ENCODE peak calls at places on chromosomes 11 and 22, in four cellular contexts. P is endothelial cell of umbilical vein, X is K562, K is IMR-90. M is an unnamed sample.

GRCh38 chr11:128725630-128726461 is 32.0 kb downstream of the FLI1 start:
- DNase-seq in P (no peak), X (no peak), K (peak; percentile 59), M (no peak)

GRCh38 chr11:28072321-28072720 is 35.6 kb downstream of the KIF18A start:
- DNase-seq in P (peak; percentile 58), X (no peak), K (peak; percentile 53), M (no peak)

GRCh38 chr11:71563401-71563800 is 2.0 kb upstream of the KRTAP5-10 start:
- DNase-seq in P (peak; percentile 48), X (peak; percentile 65), K (peak; percentile 62), M (peak; percentile 40)

GRCh38 chr11:88103337-88104206 is 71.7 kb downstream of the RAB38 start:
- DNase-seq in P (peak; percentile 49), X (peak; percentile 73), K (peak; percentile 58), M (peak; percentile 3)

GRCh38 chr11:104531075-104531474 is 367.1 kb upstream of the PDGFD start:
- DNase-seq in P (peak; percentile 15), X (peak; percentile 1), K (no peak), M (no peak)

GRCh38 chr11:14414470-14415461 is 55.8 kb upstream of the RRAS2 start:
- DNase-seq in P (no peak), X (peak; percentile 71), K (peak; percentile 55), M (no peak)

GRCh38 chr11:69578167-69578566 is 62.8 kb upstream of the CCND1 start:
- DNase-seq in P (no peak), X (no peak), K (no peak), M (no peak)

GRCh38 chr11:95088946-95089619 is 563 bp upstream of the ENDOD1 start:
- DNase-seq in P (no peak), X (no peak), K (no peak), M (no peak)

GRCh38 chr22:50530280-50530856 is 556 bp upstream of the TYMP start:
- DNase-seq in P (no peak), X (no peak), K (peak; percentile 44), M (no peak)

GRCh38 chr22:40593460-40594273 is 42.9 kb downstream of the MRTFA start:
- DNase-seq in P (no peak), X (peak; percentile 27), K (no peak), M (no peak)

GRCh38 chr11:17387811-17388210 is 648 bp downstream of the KCNJ11 start:
- DNase-seq in P (no peak), X (no peak), K (no peak), M (no peak)

GRCh38 chr22:39904864-39905263 is 4.0 kb downstream of the GRAP2 start:
- DNase-seq in P (no peak), X (no peak), K (no peak), M (no peak)

GRCh38 chr11:118074785-118075184 is 2.1 kb upstream of the TMPRSS4 start:
- DNase-seq in P (no peak), X (no peak), K (no peak), M (no peak)

GRCh38 chr11:409008-409599 is 5.7 kb downstream of the SIGIRR start:
- DNase-seq in P (no peak), X (no peak), K (no peak), M (no peak)

GRCh38 chr22:33450756-33451155 is 392.6 kb upstream of the SYN3 start:
- DNase-seq in P (no peak), X (no peak), K (no peak), M (no peak)

DNA sequence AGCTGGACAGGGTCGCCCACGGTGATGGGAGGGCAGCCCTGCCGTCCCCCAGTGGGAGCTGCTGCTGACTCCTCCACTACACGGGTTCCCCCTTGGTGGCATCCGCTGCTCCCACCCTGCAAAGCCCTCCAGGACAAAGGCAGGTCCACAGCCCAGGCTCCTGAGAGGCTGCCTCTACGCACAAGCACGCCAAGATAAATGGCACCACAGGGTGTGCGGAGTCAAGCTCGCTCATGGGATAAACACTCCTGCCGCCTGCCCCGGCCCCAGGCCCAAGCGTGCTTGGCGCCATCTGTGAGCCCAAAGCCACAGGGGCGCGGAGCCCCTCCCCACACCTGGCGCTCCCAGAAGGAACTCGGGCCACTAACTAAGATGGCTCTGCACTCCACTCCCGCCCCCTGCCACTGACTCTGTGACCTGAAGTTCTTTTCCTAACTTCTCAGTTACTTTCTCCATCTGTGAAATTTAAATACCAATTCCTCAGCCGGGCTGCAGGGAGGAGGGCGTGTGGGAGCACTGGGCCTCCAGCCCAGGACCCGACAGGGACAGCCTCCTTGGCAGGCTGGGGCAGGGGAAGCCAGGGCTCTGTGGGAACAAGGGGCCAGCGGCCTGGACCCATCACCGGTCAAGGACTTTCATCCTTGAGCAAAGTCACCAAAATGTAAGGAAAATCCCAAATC is 14.9 kb downstream of the EHD1 start:
- DNase-seq in P (no peak), X (no peak), K (no peak), M (no peak)
- TF ChIP-seq POLR2A in P (no peak), X (no peak), K (no peak), M (no peak)

GRCh38 chr11:76630600-76630999 is 39.9 kb downstream of the LRRC32 start:
- DNase-seq in P (no peak), X (no peak), K (no peak), M (no peak)

GRCh38 chr11:76628408-76628947 is 42.1 kb downstream of the LRRC32 start:
- DNase-seq in P (no peak), X (no peak), K (no peak), M (no peak)

GRCh38 chr11:76629133-76629852 is 41.3 kb downstream of the LRRC32 start:
- DNase-seq in P (peak; percentile 94), X (no peak), K (peak; percentile 75), M (no peak)

GRCh38 chr11:76631566-76632308 is 38.8 kb downstream of the LRRC32 start:
- DNase-seq in P (peak; percentile 74), X (no peak), K (no peak), M (no peak)

GRCh38 chr11:76629853-76630599 is 40.5 kb downstream of the LRRC32 start:
- DNase-seq in P (peak; percentile 96), X (peak; percentile 45), K (peak; percentile 18), M (no peak)
- TF ChIP-seq POLR2A in P (peak; percentile 73), X (no peak), K (no peak), M (no peak)

GRCh38 chr22:26674211-26675190 is 17.1 kb downstream of the MIAT start:
- DNase-seq in P (no peak), X (peak; percentile 36), K (no peak), M (no peak)

GRCh38 chr22:26673485-26673884 is 16.1 kb downstream of the MIAT start:
- DNase-seq in P (no peak), X (peak; percentile 30), K (no peak), M (no peak)

GRCh38 chr22:26672060-26672471 is 14.7 kb downstream of the MIAT start:
- DNase-seq in P (no peak), X (peak; percentile 16), K (no peak), M (no peak)

GRCh38 chr22:26671317-26672059 is 14.1 kb downstream of the MIAT start:
- DNase-seq in P (no peak), X (no peak), K (no peak), M (no peak)

GRCh38 chr22:26672590-26673468 is 15.4 kb downstream of the MIAT start:
- DNase-seq in P (peak; percentile 76), X (peak; percentile 93), K (peak; percentile 94), M (peak; percentile 56)
- TF ChIP-seq POLR2A in P (peak; percentile 82), X (peak; percentile 77), K (peak; percentile 87), M (peak; percentile 37)

DNA sequence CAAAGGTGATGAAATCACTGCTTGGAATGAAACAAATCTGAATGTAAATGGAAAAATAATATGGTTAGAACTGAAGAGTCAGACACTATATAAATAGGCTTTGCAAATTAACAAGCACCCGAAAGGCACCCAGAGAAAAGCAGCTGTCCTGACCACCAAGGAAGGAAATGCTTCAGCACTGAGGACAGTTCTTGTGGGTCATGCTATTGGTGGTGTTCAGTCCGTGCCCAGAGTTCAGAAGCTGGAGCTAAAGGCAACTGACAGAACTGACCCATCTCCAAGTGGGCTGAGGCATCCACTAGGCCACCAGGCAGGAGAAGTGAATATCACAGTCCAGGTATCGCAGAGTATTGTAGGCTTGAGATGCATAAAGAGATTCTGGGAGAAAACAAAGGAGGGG is 208.9 kb downstream of the OPCML start:
- DNase-seq in P (no peak), X (no peak), K (no peak), M (no peak)
- TF ChIP-seq POLR2A in P (no peak), X (no peak), K (no peak), M (no peak)

GRCh38 chr11:124079631-124080318 is 35.5 kb upstream of the VWA5A start:
- DNase-seq in P (no peak), X (peak; percentile 90), K (no peak), M (no peak)
- TF ChIP-seq POLR2A in P (no peak), X (no peak), K (no peak), M (no peak)

DNA sequence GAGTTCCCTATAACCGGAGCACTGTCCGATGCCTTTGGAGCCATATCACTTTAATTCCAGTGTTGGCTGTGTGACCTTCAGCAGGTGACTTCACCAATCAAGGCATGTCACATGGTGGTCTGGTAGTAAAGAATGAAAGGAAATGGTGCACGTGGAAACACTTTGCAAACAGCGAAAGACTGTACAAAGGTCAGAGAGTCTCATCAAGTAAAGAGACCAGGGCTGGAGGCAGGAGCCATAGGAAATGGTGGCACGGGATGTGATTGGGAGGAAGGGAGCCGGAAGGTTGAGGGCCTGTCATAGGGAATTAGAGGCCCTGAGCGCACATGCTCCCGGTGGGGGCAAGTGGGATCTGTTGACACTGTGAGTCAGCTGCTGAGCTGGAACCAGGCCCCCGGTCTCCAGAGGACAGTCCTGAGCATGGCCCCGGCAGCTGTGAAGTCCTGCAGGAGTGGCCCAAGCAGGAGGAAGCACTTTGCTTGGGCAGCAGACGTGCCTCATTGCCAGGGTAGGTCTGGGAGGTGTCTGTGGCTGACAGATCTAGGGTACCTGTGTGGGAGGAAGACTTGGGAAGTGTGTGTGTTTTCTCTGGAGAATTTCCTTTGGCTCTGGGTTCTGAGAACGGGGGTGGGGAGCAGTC is 2.0 kb downstream of the DAGLA start:
- DNase-seq in P (peak; percentile 71), X (no peak), K (no peak), M (no peak)
- TF ChIP-seq POLR2A in P (no peak), X (no peak), K (no peak), M (no peak)

GRCh38 chr11:114180301-114181055 is 115.7 kb upstream of the NNMT start:
- DNase-seq in P (peak; percentile 59), X (no peak), K (no peak), M (no peak)
- TF ChIP-seq POLR2A in P (no peak), X (no peak), K (no peak), M (no peak)

GRCh38 chr11:45794169-45794568 is 10.8 kb upstream of the SLC35C1 start:
- DNase-seq in P (no peak), X (no peak), K (no peak), M (no peak)
- TF ChIP-seq POLR2A in P (no peak), X (no peak), K (no peak), M (no peak)

GRCh38 chr22:31637375-31637937 is 24.6 kb downstream of the PISD start:
- DNase-seq in P (no peak), X (no peak), K (no peak), M (no peak)
- TF ChIP-seq POLR2A in P (no peak), X (no peak), K (no peak), M (no peak)

M was measured in H54.